ENCODE peak calls at places on chromosomes 3 and 15, in four cellular contexts. P, T, C and I are unnamed samples.

GRCh38 chr15:90904746-90905145 is 1.6 kb downstream of the MAN2A2 start:
- DNase-seq in P (no peak), T (peak), C (no peak), I (no peak)

GRCh38 chr3:32238816-32239637 is 547 bp downstream of the CMTM8 start:
- DNase-seq in P (no peak), T (peak), C (peak), I (no peak)

GRCh38 chr3:137714551-137714950 is 49.6 kb upstream of the SOX14 start:
- DNase-seq in P (no peak), T (no peak), C (no peak), I (no peak)

GRCh38 chr15:98597666-98598065 is 50.7 kb upstream of the IGF1R start:
- DNase-seq in P (no peak), T (no peak), C (no peak), I (no peak)

GRCh38 chr15:89785064-89785770 is 9.1 kb downstream of the MESP2 start:
- DNase-seq in P (no peak), T (no peak), C (no peak), I (no peak)

GRCh38 chr3:81760215-81760614 is 1.2 kb downstream of the GBE1 start:
- DNase-seq in P (no peak), T (no peak), C (no peak), I (no peak)

GRCh38 chr3:58235970-58236369 is 1.6 kb upstream of the ABHD6 start:
- DNase-seq in P (no peak), T (no peak), C (no peak), I (no peak)

GRCh38 chr3:61593630-61594029 is 32.3 kb downstream of the PTPRG start:
- DNase-seq in P (no peak), T (no peak), C (no peak), I (no peak)

GRCh38 chr15:62165029-62165792 is at the start of gene C2CD4B:
- DNase-seq in P (no peak), T (peak), C (peak), I (no peak)

GRCh38 chr3:174100744-174101143 is 703.2 kb downstream of the NLGN1 start:
- DNase-seq in P (no peak), T (no peak), C (no peak), I (no peak)

GRCh38 chr3:132549169-132549568 is 47.9 kb upstream of the ACKR4 start:
- DNase-seq in P (no peak), T (no peak), C (no peak), I (no peak)

GRCh38 chr3:112984485-112984884 is 6.3 kb upstream of the GTPBP8 start:
- DNase-seq in P (no peak), T (no peak), C (no peak), I (no peak)

GRCh38 chr15:37096878-37097568 is 3.3 kb downstream of the MEIS2 start:
- DNase-seq in P (no peak), T (no peak), C (no peak), I (no peak)
- H3K27ac ChIP-seq in P (peak), T (peak), C (peak), I (peak)

GRCh38 chr3:49131576-49131975 is 1.3 kb downstream of the LAMB2 start:
- DNase-seq in P (no peak), T (no peak), C (no peak), I (no peak)

GRCh38 chr3:49132437-49133225 is at the start of gene LAMB2:
- DNase-seq in P (peak), T (peak), C (peak), I (no peak)

GRCh38 chr3:49132073-49132436 is 795 bp downstream of the LAMB2 start:
- DNase-seq in P (no peak), T (no peak), C (no peak), I (no peak)

GRCh38 chr3:49133226-49133951 is 539 bp upstream of the LAMB2 start:
- DNase-seq in P (peak), T (peak), C (peak), I (peak)

DNA sequence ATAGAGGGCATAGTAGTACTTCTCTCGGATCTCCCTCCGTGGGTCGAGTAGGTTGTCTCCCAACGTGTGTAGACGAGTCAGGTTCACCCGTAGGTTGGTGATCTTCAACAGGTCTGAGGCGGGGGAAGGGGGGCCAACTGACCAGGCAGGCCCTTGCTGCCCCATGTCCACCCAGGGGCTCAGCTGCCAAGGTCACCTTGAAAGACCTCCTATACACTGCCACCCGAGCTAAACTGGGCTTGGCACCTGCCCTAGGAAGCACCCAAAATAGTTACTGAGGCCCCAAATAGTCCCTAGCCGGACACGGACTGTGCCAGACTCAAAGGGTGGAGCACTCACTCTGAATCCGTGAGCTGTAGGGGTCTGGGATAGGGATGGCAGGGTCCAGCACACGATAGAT is 1.8 kb downstream of the LAMB2 start:
- DNase-seq in P (no peak), T (no peak), C (no peak), I (no peak)
- H3K4me3 ChIP-seq in P (no peak), T (no peak), C (peak), I (peak)

DNA sequence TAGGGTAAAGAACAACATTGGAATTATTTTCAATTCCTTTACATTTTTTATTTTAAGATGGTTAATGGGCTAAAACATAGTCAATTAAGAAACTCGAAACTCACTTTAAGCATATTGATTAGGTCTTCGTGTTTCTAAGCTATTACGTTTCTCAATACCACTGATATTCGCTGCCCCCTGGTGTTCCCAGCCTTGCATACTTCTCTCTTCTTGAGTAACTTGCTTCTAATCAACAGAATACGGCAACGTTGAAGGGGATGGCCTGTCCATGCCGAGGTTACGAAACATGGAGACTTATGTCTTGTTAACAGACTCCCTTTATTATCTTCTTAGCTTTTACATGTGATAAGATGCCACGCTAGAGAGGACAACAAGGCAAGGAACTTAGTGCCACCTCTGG is 43.6 kb downstream of the ROBO1 start:
- DNase-seq in P (no peak), T (no peak), C (no peak), I (no peak)
- TF ChIP-seq CTCF in P (no peak), T (no peak), C (no peak), I (no peak)

GRCh38 chr3:4589475-4590111 is 96.4 kb downstream of the ITPR1 start:
- DNase-seq in P (peak), T (no peak), C (no peak), I (no peak)

GRCh38 chr3:4587838-4588105 is 94.6 kb downstream of the ITPR1 start:
- DNase-seq in P (no peak), T (no peak), C (no peak), I (no peak)

GRCh38 chr3:4588410-4588809 is 95.3 kb downstream of the ITPR1 start:
- DNase-seq in P (no peak), T (no peak), C (no peak), I (no peak)

GRCh38 chr3:4586381-4586780 is 93.2 kb downstream of the ITPR1 start:
- DNase-seq in P (no peak), T (no peak), C (no peak), I (no peak)

DNA sequence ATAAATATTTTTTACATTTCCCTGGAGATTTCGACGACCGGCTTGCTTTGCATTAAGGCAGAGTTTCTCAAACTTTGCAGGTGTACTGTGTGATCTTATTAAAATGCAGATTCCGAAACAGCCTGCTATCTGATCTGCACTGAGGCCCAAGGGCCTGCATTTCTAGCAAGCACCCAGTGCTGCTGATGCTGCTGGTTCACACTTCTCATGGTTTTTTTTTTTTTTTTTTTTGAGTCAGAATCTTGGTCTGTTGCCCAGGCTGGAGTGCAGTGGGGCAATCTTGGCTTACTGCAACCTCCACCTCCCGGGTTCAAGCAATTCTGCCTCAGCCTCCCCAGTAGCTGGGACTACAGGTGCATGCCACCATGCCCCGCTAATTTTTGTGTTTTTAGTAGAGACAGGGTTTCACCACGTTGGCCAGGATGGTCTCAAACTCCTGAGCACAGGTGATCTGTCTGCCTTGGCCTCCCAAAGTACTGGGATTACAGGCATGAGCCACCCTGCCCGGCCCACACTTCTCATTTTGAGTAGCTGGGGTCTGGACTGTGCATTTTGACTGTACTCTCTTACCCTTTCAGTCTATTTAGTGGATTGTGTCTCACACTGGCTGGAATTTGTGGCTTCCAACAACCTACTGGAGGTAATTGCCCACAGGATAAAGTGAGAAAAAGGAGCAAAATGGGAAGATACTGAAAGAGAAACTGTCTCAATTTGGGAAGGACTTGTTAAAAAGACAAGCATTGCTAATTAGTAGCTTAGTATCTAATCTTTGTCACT is 94.1 kb downstream of the ITPR1 start:
- DNase-seq in P (no peak), T (no peak), C (no peak), I (no peak)
- H3K27ac ChIP-seq in P (no peak), T (no peak), C (peak), I (peak)

DNA sequence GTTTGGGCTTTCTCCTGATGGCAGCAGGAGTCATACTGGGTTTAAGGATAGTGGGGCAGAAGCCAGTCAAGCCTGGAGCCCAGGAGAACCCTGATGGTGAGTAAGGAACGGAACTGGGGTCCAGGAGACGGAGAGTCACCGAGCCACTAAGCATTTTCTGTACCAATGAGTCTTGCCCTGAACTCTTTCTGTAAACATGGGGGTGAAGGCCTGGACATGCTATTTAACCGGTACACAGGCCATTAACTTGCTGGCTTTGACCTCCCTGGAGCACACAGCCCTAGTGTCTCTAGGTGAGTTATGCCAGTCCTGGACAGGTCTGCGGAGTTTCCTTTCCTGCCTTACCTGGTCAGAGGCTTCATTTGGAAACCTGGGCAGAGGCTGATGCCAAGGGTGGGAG is 3.9 kb downstream of the SLC6A6 start:
- DNase-seq in P (no peak), T (no peak), C (no peak), I (no peak)
- H3K4me3 ChIP-seq in P (peak), T (no peak), C (no peak), I (no peak)

GRCh38 chr3:34882764-34883163 is 756.6 kb upstream of the ARPP21 start:
- DNase-seq in P (no peak), T (no peak), C (no peak), I (no peak)
- TF ChIP-seq CTCF in P (no peak), T (no peak), C (no peak), I (no peak)

DNA sequence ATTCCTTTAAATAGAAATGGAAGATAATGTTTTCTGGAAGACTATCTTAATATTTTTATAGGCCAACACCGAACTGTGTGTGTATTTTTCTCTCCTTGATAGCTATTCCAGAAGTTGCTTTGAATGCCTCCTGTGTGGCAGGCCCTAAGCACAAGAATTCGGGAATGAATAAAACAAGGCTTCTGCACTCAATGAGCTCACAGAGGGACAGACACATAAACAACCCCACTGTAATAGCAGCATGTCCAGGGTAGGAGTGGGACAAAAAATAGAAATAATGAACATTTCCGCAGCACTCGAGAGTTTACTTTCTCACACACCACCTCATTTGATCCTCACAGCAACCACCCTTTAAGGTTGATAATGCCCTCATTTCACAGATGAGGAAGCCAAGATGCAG is 18.0 kb downstream of the SRGAP3 start:
- DNase-seq in P (no peak), T (no peak), C (no peak), I (no peak)
- H3K27ac ChIP-seq in P (peak), T (no peak), C (no peak), I (no peak)